ENCODE peak calls at places on chromosomes 7 and 10, in six cellular contexts. One of them, this sample, is unnamed.

GRCh38 chr10:75417522-75417927 is 13.9 kb upstream of the LRMDA start:
- DNase-seq in SK-N-SH: no peak
- DNase-seq in MV-4-11: no peak
- DNase-seq in activated T-cell treated with anti-CD3 and anti-CD28 coated beads, Interleukin-2, amount 50 U/mL, for 72 hours: no peak
- DNase-seq in tibial nerve: no peak
- DNase-seq in left lung: no peak
- DNase-seq in this sample: no peak

GRCh38 chr10:52768114-52768532 is 4.5 kb downstream of the MBL2 start:
- DNase-seq in SK-N-SH: no peak
- DNase-seq in MV-4-11: no peak
- DNase-seq in activated T-cell treated with anti-CD3 and anti-CD28 coated beads, Interleukin-2, amount 50 U/mL, for 72 hours: no peak
- DNase-seq in tibial nerve: no peak
- DNase-seq in left lung: no peak
- DNase-seq in this sample: no peak

GRCh38 chr7:155471728-155472127 is 13.8 kb downstream of the EN2 start:
- DNase-seq in SK-N-SH: no peak
- DNase-seq in MV-4-11: no peak
- DNase-seq in activated T-cell treated with anti-CD3 and anti-CD28 coated beads, Interleukin-2, amount 50 U/mL, for 72 hours: no peak
- DNase-seq in tibial nerve: no peak
- DNase-seq in left lung: no peak
- DNase-seq in this sample: no peak

GRCh38 chr7:100896743-100897051 is 1.0 kb upstream of the ACHE start:
- DNase-seq in SK-N-SH: no peak
- DNase-seq in MV-4-11: no peak
- DNase-seq in activated T-cell treated with anti-CD3 and anti-CD28 coated beads, Interleukin-2, amount 50 U/mL, for 72 hours: no peak
- DNase-seq in tibial nerve: no peak
- DNase-seq in left lung: no peak
- DNase-seq in this sample: no peak

GRCh38 chr7:127940365-127941160 is 90.7 kb downstream of the LRRC4 start:
- DNase-seq in SK-N-SH: no peak
- DNase-seq in MV-4-11: no peak
- DNase-seq in activated T-cell treated with anti-CD3 and anti-CD28 coated beads, Interleukin-2, amount 50 U/mL, for 72 hours: no peak
- DNase-seq in tibial nerve: no peak
- DNase-seq in left lung: no peak
- DNase-seq in this sample: no peak

GRCh38 chr10:69994262-69994661 is 58.4 kb upstream of the MACROH2A2 start:
- DNase-seq in SK-N-SH: peak
- DNase-seq in MV-4-11: peak
- DNase-seq in activated T-cell treated with anti-CD3 and anti-CD28 coated beads, Interleukin-2, amount 50 U/mL, for 72 hours: no peak
- DNase-seq in tibial nerve: no peak
- DNase-seq in left lung: peak
- DNase-seq in this sample: no peak

GRCh38 chr10:132479024-132479602 is 58.5 kb upstream of the INPP5A start:
- DNase-seq in SK-N-SH: no peak
- DNase-seq in MV-4-11: no peak
- DNase-seq in activated T-cell treated with anti-CD3 and anti-CD28 coated beads, Interleukin-2, amount 50 U/mL, for 72 hours: no peak
- DNase-seq in tibial nerve: no peak
- DNase-seq in left lung: peak
- DNase-seq in this sample: peak

GRCh38 chr7:37065779-37066271 is 341.5 kb upstream of the AOAH start:
- DNase-seq in SK-N-SH: no peak
- DNase-seq in MV-4-11: peak
- DNase-seq in activated T-cell treated with anti-CD3 and anti-CD28 coated beads, Interleukin-2, amount 50 U/mL, for 72 hours: peak
- DNase-seq in tibial nerve: no peak
- DNase-seq in left lung: no peak
- DNase-seq in this sample: no peak

GRCh38 chr10:128628252-128628651 is 502.0 kb upstream of the MKI67 start:
- DNase-seq in SK-N-SH: no peak
- DNase-seq in MV-4-11: no peak
- DNase-seq in activated T-cell treated with anti-CD3 and anti-CD28 coated beads, Interleukin-2, amount 50 U/mL, for 72 hours: no peak
- DNase-seq in tibial nerve: no peak
- DNase-seq in left lung: no peak
- DNase-seq in this sample: no peak

GRCh38 chr7:79984210-79984609 is 150.4 kb upstream of the GNAI1 start:
- DNase-seq in SK-N-SH: no peak
- DNase-seq in MV-4-11: no peak
- DNase-seq in activated T-cell treated with anti-CD3 and anti-CD28 coated beads, Interleukin-2, amount 50 U/mL, for 72 hours: no peak
- DNase-seq in tibial nerve: no peak
- DNase-seq in left lung: no peak
- DNase-seq in this sample: no peak

GRCh38 chr7:80247144-80247543 is 112.5 kb downstream of the GNAI1 start:
- DNase-seq in SK-N-SH: no peak
- DNase-seq in MV-4-11: no peak
- DNase-seq in activated T-cell treated with anti-CD3 and anti-CD28 coated beads, Interleukin-2, amount 50 U/mL, for 72 hours: no peak
- DNase-seq in tibial nerve: no peak
- DNase-seq in left lung: no peak
- DNase-seq in this sample: no peak

GRCh38 chr7:147279516-147279915 is 1162.9 kb downstream of the CNTNAP2 start:
- DNase-seq in SK-N-SH: no peak
- DNase-seq in MV-4-11: no peak
- DNase-seq in activated T-cell treated with anti-CD3 and anti-CD28 coated beads, Interleukin-2, amount 50 U/mL, for 72 hours: no peak
- DNase-seq in tibial nerve: no peak
- DNase-seq in left lung: no peak
- DNase-seq in this sample: no peak

GRCh38 chr7:46210467-46210866 is 289.4 kb upstream of the IGFBP3 start:
- DNase-seq in SK-N-SH: no peak
- DNase-seq in MV-4-11: no peak
- DNase-seq in activated T-cell treated with anti-CD3 and anti-CD28 coated beads, Interleukin-2, amount 50 U/mL, for 72 hours: no peak
- DNase-seq in tibial nerve: no peak
- DNase-seq in left lung: no peak
- DNase-seq in this sample: no peak

GRCh38 chr10:15245530-15245929 is 77.0 kb upstream of the NMT2 start:
- DNase-seq in SK-N-SH: peak
- DNase-seq in MV-4-11: no peak
- DNase-seq in activated T-cell treated with anti-CD3 and anti-CD28 coated beads, Interleukin-2, amount 50 U/mL, for 72 hours: peak
- DNase-seq in tibial nerve: no peak
- DNase-seq in left lung: no peak
- DNase-seq in this sample: no peak

GRCh38 chr7:17599733-17600685 is 301.6 kb downstream of the AHR start:
- DNase-seq in SK-N-SH: no peak
- DNase-seq in MV-4-11: no peak
- DNase-seq in activated T-cell treated with anti-CD3 and anti-CD28 coated beads, Interleukin-2, amount 50 U/mL, for 72 hours: no peak
- DNase-seq in tibial nerve: no peak
- DNase-seq in left lung: no peak
- DNase-seq in this sample: no peak

GRCh38 chr7:142568430-142569097 is 180.7 kb upstream of the PRSS1 start:
- DNase-seq in SK-N-SH: no peak
- DNase-seq in MV-4-11: peak
- DNase-seq in activated T-cell treated with anti-CD3 and anti-CD28 coated beads, Interleukin-2, amount 50 U/mL, for 72 hours: no peak
- DNase-seq in tibial nerve: no peak
- DNase-seq in left lung: no peak
- DNase-seq in this sample: no peak

GRCh38 chr10:11080564-11080984 is 62.9 kb downstream of the CELF2 start:
- DNase-seq in SK-N-SH: no peak
- DNase-seq in MV-4-11: no peak
- DNase-seq in activated T-cell treated with anti-CD3 and anti-CD28 coated beads, Interleukin-2, amount 50 U/mL, for 72 hours: no peak
- DNase-seq in tibial nerve: no peak
- DNase-seq in left lung: no peak
- DNase-seq in this sample: no peak

GRCh38 chr7:66699998-66700397 is 40.5 kb upstream of the RABGEF1 start:
- DNase-seq in SK-N-SH: no peak
- DNase-seq in MV-4-11: no peak
- DNase-seq in activated T-cell treated with anti-CD3 and anti-CD28 coated beads, Interleukin-2, amount 50 U/mL, for 72 hours: no peak
- DNase-seq in tibial nerve: no peak
- DNase-seq in left lung: peak
- DNase-seq in this sample: peak

GRCh38 chr7:127208351-127208750 is 44.4 kb downstream of the GRM8 start:
- DNase-seq in SK-N-SH: no peak
- DNase-seq in MV-4-11: no peak
- DNase-seq in activated T-cell treated with anti-CD3 and anti-CD28 coated beads, Interleukin-2, amount 50 U/mL, for 72 hours: no peak
- DNase-seq in tibial nerve: no peak
- DNase-seq in left lung: no peak
- DNase-seq in this sample: no peak

GRCh38 chr7:41881313-41882130 is 178.6 kb upstream of the INHBA start:
- DNase-seq in SK-N-SH: no peak
- DNase-seq in MV-4-11: peak
- DNase-seq in activated T-cell treated with anti-CD3 and anti-CD28 coated beads, Interleukin-2, amount 50 U/mL, for 72 hours: peak
- DNase-seq in tibial nerve: no peak
- DNase-seq in left lung: peak
- DNase-seq in this sample: peak

GRCh38 chr10:17607603-17608332 is 9.4 kb downstream of the HACD1 start:
- DNase-seq in SK-N-SH: peak
- DNase-seq in MV-4-11: peak
- DNase-seq in activated T-cell treated with anti-CD3 and anti-CD28 coated beads, Interleukin-2, amount 50 U/mL, for 72 hours: peak
- DNase-seq in tibial nerve: no peak
- DNase-seq in left lung: no peak
- DNase-seq in this sample: no peak

GRCh38 chr10:77160679-77161078 is 476.9 kb downstream of the KCNMA1 start:
- DNase-seq in SK-N-SH: no peak
- DNase-seq in MV-4-11: no peak
- DNase-seq in activated T-cell treated with anti-CD3 and anti-CD28 coated beads, Interleukin-2, amount 50 U/mL, for 72 hours: no peak
- DNase-seq in tibial nerve: no peak
- DNase-seq in left lung: no peak
- DNase-seq in this sample: no peak

GRCh38 chr10:31457858-31458257 is 138.8 kb downstream of the ZEB1 start:
- DNase-seq in SK-N-SH: no peak
- DNase-seq in MV-4-11: no peak
- DNase-seq in activated T-cell treated with anti-CD3 and anti-CD28 coated beads, Interleukin-2, amount 50 U/mL, for 72 hours: no peak
- DNase-seq in tibial nerve: no peak
- DNase-seq in left lung: no peak
- DNase-seq in this sample: no peak

GRCh38 chr7:2003931-2004812 is 228.6 kb downstream of the MAD1L1 start:
- DNase-seq in SK-N-SH: no peak
- DNase-seq in MV-4-11: no peak
- DNase-seq in activated T-cell treated with anti-CD3 and anti-CD28 coated beads, Interleukin-2, amount 50 U/mL, for 72 hours: no peak
- DNase-seq in tibial nerve: no peak
- DNase-seq in left lung: no peak
- DNase-seq in this sample: peak

GRCh38 chr7:28272461-28272877 is 91.9 kb upstream of the JAZF1 start:
- DNase-seq in SK-N-SH: peak
- DNase-seq in MV-4-11: peak
- DNase-seq in activated T-cell treated with anti-CD3 and anti-CD28 coated beads, Interleukin-2, amount 50 U/mL, for 72 hours: peak
- DNase-seq in tibial nerve: no peak
- DNase-seq in left lung: peak
- DNase-seq in this sample: peak

This sample was measured in tibial artery.